ENCODE peak calls at places on chromosomes 2 and 18, in ten cellular contexts. X, Q, O, G, H, P, R, T, S and A are unnamed samples.

GRCh38 chr2:57990118-57990725 is 56.4 kb upstream of the VRK2 start:
- DNase-seq in X (peak), Q (no peak), O (no peak), G (no peak), H (no peak), P (no peak), R (no peak), T (no peak), S (no peak), A (no peak)

GRCh38 chr2:182784058-182784706 is 68.1 kb downstream of the DNAJC10 start:
- DNase-seq in X (no peak), Q (no peak), O (no peak), G (no peak), H (no peak), P (no peak), R (no peak), T (no peak), S (no peak), A (no peak)

GRCh38 chr2:96213379-96213778 is 4.8 kb upstream of the STARD7 start:
- DNase-seq in X (no peak), Q (no peak), O (no peak), G (peak), H (no peak), P (no peak), R (no peak), T (no peak), S (no peak), A (no peak)

GRCh38 chr2:36476411-36476810 is 120.8 kb downstream of the CRIM1 start:
- DNase-seq in X (no peak), Q (no peak), O (no peak), G (no peak), H (no peak), P (no peak), R (no peak), T (no peak), S (no peak), A (no peak)

GRCh38 chr2:201122276-201122675 is 6.3 kb downstream of the CFLAR start:
- DNase-seq in X (no peak), Q (no peak), O (no peak), G (peak), H (no peak), P (no peak), R (no peak), T (no peak), S (no peak), A (no peak)

GRCh38 chr2:137696916-137697315 is 267.4 kb upstream of the HNMT start:
- DNase-seq in X (no peak), Q (no peak), O (no peak), G (no peak), H (no peak), P (no peak), R (no peak), T (no peak), S (no peak), A (no peak)

GRCh38 chr2:148702475-148702874 is 57.9 kb downstream of the EPC2 start:
- DNase-seq in X (no peak), Q (no peak), O (no peak), G (no peak), H (no peak), P (no peak), R (peak), T (peak), S (no peak), A (no peak)

GRCh38 chr2:164073053-164073757 is 337.4 kb upstream of the FIGN start:
- DNase-seq in X (no peak), Q (peak), O (no peak), G (no peak), H (no peak), P (no peak), R (peak), T (peak), S (no peak), A (no peak)

GRCh38 chr2:160222546-160223281 is 22.6 kb upstream of the ITGB6 start:
- DNase-seq in X (no peak), Q (no peak), O (no peak), G (peak), H (no peak), P (no peak), R (no peak), T (no peak), S (no peak), A (no peak)

GRCh38 chr2:202072737-202073396 is at the start of gene KIAA2012:
- DNase-seq in X (no peak), Q (no peak), O (no peak), G (no peak), H (no peak), P (no peak), R (no peak), T (no peak), S (peak), A (no peak)

GRCh38 chr2:235988271-235989015 is 179.7 kb downstream of the GBX2 start:
- DNase-seq in X (no peak), Q (no peak), O (no peak), G (no peak), H (no peak), P (no peak), R (no peak), T (no peak), S (no peak), A (no peak)

GRCh38 chr18:2337552-2338141 is 233.7 kb downstream of the METTL4 start:
- DNase-seq in X (peak), Q (peak), O (no peak), G (peak), H (no peak), P (no peak), R (peak), T (peak), S (peak), A (peak)
- TF ChIP-seq CTCF in X (peak), Q (peak), O (peak), G (peak), H (peak), P (peak), R (peak), T (peak), S (peak), A (peak)

GRCh38 chr2:101899871-101900270 is 91.9 kb upstream of the IL1R2 start:
- DNase-seq in X (no peak), Q (no peak), O (no peak), G (no peak), H (no peak), P (no peak), R (no peak), T (no peak), S (no peak), A (no peak)

GRCh38 chr2:101901241-101901640 is 90.5 kb upstream of the IL1R2 start:
- DNase-seq in X (no peak), Q (no peak), O (no peak), G (no peak), H (no peak), P (no peak), R (no peak), T (no peak), S (no peak), A (no peak)

GRCh38 chr2:101899257-101899656 is 92.5 kb upstream of the IL1R2 start:
- DNase-seq in X (no peak), Q (no peak), O (no peak), G (no peak), H (no peak), P (no peak), R (no peak), T (no peak), S (no peak), A (no peak)

GRCh38 chr2:101902169-101902568 is 89.6 kb upstream of the IL1R2 start:
- DNase-seq in X (no peak), Q (no peak), O (no peak), G (no peak), H (no peak), P (no peak), R (no peak), T (no peak), S (no peak), A (no peak)

GRCh38 chr2:101900375-101900774 is 91.4 kb upstream of the IL1R2 start:
- DNase-seq in X (peak), Q (no peak), O (no peak), G (no peak), H (no peak), P (no peak), R (no peak), T (no peak), S (no peak), A (no peak)
- TF ChIP-seq CTCF in X (no peak), Q (no peak), O (no peak), G (no peak), H (no peak), P (no peak), R (no peak), T (no peak), S (no peak), A (no peak)

GRCh38 chr2:43800894-43801293 is 27.1 kb downstream of the DYNC2LI1 start:
- DNase-seq in X (no peak), Q (no peak), O (no peak), G (no peak), H (no peak), P (no peak), R (no peak), T (no peak), S (no peak), A (no peak)

GRCh38 chr2:43806719-43807031 is 32.0 kb downstream of the ABCG5 start:
- DNase-seq in X (no peak), Q (no peak), O (no peak), G (no peak), H (no peak), P (no peak), R (no peak), T (no peak), S (no peak), A (no peak)

GRCh38 chr2:43798300-43798699 is 24.5 kb downstream of the DYNC2LI1 start:
- DNase-seq in X (no peak), Q (no peak), O (no peak), G (peak), H (no peak), P (no peak), R (peak), T (peak), S (no peak), A (no peak)

GRCh38 chr2:43803113-43803512 is 29.3 kb downstream of the DYNC2LI1 start:
- DNase-seq in X (no peak), Q (no peak), O (no peak), G (no peak), H (no peak), P (no peak), R (peak), T (no peak), S (no peak), A (no peak)

GRCh38 chr2:43802135-43802534 is 28.3 kb downstream of the DYNC2LI1 start:
- DNase-seq in X (no peak), Q (no peak), O (no peak), G (no peak), H (no peak), P (no peak), R (no peak), T (no peak), S (no peak), A (no peak)
- TF ChIP-seq CTCF in X (no peak), Q (no peak), O (no peak), G (no peak), H (no peak), P (no peak), R (no peak), T (no peak), S (no peak), A (no peak)

DNA sequence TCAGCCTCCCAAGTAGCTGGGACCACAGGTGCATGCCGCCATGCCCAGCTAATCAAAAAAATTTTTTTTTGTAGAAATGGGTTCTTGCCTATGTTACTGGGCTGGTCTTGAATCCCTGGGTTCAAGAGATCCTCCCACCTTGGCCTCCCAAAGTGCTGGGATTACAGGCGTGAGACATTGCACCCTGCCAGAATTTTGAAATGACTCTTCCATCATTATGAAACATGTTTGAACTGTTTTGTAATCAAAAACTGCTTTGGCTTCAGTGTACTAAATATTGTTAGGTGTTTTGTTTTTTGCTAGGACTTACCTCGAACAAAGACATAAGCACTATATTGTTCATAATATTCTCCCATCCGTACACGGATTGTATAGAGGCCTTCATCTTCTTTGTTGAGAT is 55.8 kb downstream of the MYOM1 start:
- DNase-seq in X (no peak), Q (no peak), O (no peak), G (no peak), H (no peak), P (no peak), R (no peak), T (no peak), S (no peak), A (no peak)
- TF ChIP-seq CTCF in X (no peak), Q (no peak), O (no peak), G (no peak), H (no peak), P (no peak), R (no peak), T (no peak), S (no peak), A (no peak)

DNA sequence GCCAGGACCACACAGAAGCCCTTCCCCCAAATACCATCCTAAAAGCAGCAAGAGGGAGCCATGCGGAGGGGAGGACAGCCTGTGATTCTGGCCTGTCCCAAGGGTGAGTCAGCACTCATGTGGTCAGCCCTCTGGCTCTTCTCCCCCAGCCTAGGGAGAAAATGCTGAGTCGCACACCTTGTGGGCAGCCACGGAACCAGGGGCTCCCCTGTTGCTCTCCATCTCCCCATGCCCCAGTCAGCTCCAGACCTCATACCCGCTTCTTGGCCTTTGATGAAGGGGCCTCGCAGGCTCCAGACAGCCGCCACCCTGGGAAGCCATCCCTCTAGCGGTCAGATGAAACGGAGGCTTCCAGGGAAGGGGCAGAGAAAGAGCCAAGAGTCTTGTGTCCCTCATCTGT is 181.2 kb upstream of the SIX2 start:
- DNase-seq in X (no peak), Q (no peak), O (no peak), G (peak), H (no peak), P (no peak), R (peak), T (no peak), S (no peak), A (no peak)
- TF ChIP-seq CTCF in X (no peak), Q (peak), O (no peak), G (no peak), H (no peak), P (no peak), R (no peak), T (no peak), S (no peak), A (no peak)

DNA sequence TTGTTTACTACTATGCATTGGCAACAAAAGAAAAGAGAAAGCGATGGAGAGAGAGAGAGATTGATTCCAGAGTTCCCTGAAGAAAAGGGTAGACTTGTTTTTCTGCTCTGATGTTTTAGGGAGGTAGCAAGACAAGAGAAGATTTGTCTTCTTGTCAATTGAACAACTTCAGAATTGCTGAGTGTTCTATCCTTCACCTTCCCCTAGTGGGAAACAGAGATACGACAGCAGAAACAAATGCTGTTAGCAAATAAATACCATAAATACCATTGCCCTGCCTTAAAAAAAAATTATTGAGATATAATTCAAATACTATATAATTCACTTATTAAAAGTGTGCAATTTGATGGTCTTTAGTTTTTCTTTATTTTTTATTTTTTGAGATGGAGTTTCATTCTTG is 26.2 kb upstream of the CCDC150 start:
- DNase-seq in X (no peak), Q (no peak), O (no peak), G (no peak), H (no peak), P (no peak), R (no peak), T (no peak), S (no peak), A (no peak)
- TF ChIP-seq CTCF in X (no peak), Q (peak), O (no peak), G (no peak), H (peak), P (no peak), R (no peak), T (no peak), S (peak), A (no peak)